ENCODE peak calls at places on chromosomes 16 and 17, in six cellular contexts. E is left ventricle myocardium inferior, M is transverse colon, G is stomach, Q is right atrium auricular region, W is A549. U is an unnamed sample.

GRCh38 chr16:29318037-29318436 is 88.5 kb downstream of the NPIPB11 start:
- DNase-seq in E (no peak), M (no peak), G (no peak), Q (no peak), W (peak; percentile 16), U (no peak)

GRCh38 chr16:17409894-17410293 is 60.9 kb downstream of the XYLT1 start:
- DNase-seq in E (no peak), M (no peak), G (no peak), Q (no peak), W (no peak), U (no peak)

GRCh38 chr17:64687376-64687775 is 25.3 kb upstream of the SMURF2 start:
- DNase-seq in E (no peak), M (no peak), G (no peak), Q (no peak), W (no peak), U (no peak)

GRCh38 chr17:64262422-64263260 is at the start of gene TEX2:
- DNase-seq in E (peak; percentile 60), M (peak; percentile 66), G (peak; percentile 81), Q (no peak), W (peak; percentile 59), U (no peak)

GRCh38 chr17:19744922-19745757 is 3.0 kb downstream of the ALDH3A1 start:
- DNase-seq in E (peak; percentile 92), M (peak; percentile 96), G (peak; percentile 96), Q (peak; percentile 93), W (peak; percentile 75), U (no peak)

GRCh38 chr16:72313903-72314302 is 141.9 kb upstream of the PMFBP1 start:
- DNase-seq in E (no peak), M (no peak), G (no peak), Q (no peak), W (no peak), U (no peak)

GRCh38 chr17:82097187-82097918 is 683 bp downstream of the FASN start:
- DNase-seq in E (no peak), M (peak; percentile 48), G (peak; percentile 58), Q (no peak), W (peak; percentile 63), U (no peak)

GRCh38 chr16:31707743-31708335 is 165.8 kb upstream of the ZNF267 start:
- DNase-seq in E (no peak), M (no peak), G (no peak), Q (no peak), W (no peak), U (no peak)

GRCh38 chr17:70622382-70623260 is 453.3 kb downstream of the KCNJ2 start:
- DNase-seq in E (peak; percentile 38), M (peak; percentile 67), G (peak; percentile 42), Q (no peak), W (peak; percentile 25), U (no peak)

GRCh38 chr16:22191966-22192260 is 14.2 kb upstream of the EEF2K start:
- DNase-seq in E (no peak), M (peak; percentile 43), G (no peak), Q (no peak), W (peak; percentile 35), U (no peak)

GRCh38 chr16:86455116-86455515 is 55.2 kb upstream of the FOXF1 start:
- DNase-seq in E (no peak), M (no peak), G (no peak), Q (no peak), W (no peak), U (no peak)

GRCh38 chr16:9934723-9935508 is 247.3 kb downstream of the GRIN2A start:
- DNase-seq in E (peak; percentile 41), M (no peak), G (no peak), Q (no peak), W (no peak), U (no peak)

GRCh38 chr16:69563605-69564580 is 1.9 kb upstream of the NFAT5 start:
- DNase-seq in E (no peak), M (no peak), G (no peak), Q (no peak), W (no peak), U (no peak)

GRCh38 chr16:31477220-31478216 is 5.4 kb upstream of the SLC5A2 start:
- DNase-seq in E (no peak), M (peak; percentile 92), G (peak; percentile 86), Q (no peak), W (no peak), U (no peak)

GRCh38 chr16:23114131-23114904 is 34.9 kb downstream of the USP31 start:
- DNase-seq in E (no peak), M (no peak), G (no peak), Q (no peak), W (no peak), U (no peak)

DNA sequence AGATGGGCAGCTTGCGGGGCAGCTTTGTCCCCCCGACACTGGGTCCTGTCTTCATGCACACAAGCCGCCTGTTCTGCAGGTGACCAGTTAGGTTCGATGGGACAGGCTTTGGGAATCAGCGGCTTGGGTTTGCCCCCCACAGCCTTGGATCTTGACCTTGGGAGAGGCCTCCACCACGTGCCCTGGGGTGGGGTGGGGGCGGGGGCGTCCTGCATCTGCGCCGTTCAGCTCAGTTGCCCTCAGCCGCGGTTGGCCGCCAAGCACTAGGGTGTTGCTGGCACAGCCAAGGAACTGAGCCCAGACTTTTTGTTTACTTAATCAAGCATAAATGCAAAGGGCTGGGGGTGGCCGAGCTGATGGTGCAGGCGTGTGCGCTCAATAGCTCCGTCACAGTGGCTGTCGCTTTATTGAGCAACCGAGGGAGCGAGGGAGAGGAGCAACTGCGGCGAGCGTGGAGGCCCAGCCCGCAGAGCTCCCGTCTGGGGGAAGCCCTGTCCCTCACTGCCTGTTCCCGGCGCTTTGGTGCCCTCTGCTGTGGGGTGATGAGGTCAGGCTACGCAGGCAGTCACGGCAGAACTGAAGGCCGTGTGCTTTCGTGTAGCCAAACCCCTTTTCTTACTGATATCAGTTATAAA is 33.9 kb downstream of the JPH3 start:
- DNase-seq in E (peak; percentile 84), M (peak; percentile 84), G (peak; percentile 80), Q (peak; percentile 82), W (peak; percentile 98), U (peak; percentile 11)
- H3K4me3 ChIP-seq in E (peak overlapping the region; percentile 54), M (no peak overlapping the region), G (peak overlapping the region; percentile 26), Q (peak overlapping the region; percentile 10), W (peak overlapping the region; percentile 53), U (peak overlapping the region; percentile 31)

DNA sequence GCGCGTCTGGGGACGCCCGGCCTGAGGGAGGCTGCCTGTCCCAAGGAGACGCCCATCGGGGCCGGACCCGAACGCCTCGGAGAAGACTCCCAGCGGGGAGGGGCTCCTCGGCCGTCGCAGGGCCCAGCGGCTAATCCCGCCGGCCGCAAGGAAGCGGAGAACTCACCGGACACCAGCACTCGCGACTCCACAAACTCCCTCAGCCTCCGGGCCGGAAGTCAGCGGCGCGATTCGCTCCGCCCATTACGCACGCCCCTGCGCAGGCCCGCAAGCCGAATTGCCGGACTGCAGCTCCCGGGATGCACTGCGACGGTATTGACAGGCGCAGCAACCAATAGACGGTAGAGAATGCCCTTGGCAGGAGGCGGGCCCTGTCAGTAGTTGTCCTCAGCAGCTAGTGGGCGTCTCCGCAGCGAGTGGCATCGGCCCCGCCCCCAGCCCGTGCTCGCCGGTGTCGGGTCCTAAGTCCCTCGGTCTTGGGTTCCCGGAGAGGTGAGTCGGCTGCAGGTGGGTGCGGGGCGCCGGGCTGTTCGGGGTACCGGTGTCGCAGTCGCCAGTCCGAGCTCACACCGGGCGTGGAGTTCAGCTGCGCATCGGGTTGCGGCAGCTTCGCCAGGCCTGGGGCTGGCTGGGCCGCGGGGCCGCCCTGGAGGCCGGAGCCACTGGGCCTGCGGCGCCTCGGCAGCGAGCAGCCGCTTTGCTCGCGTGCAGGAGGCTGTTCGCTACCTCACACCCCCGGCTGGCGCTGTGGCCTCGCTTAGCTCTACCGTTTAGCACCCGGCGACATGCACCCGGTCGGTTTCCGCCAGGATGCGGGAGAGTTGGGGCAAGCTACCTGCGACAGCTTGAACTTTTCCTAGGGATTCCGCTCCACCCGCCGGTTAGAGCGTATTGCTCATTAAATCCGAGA is at the start of the genes ZNF174 and ZSCAN32:
- DNase-seq in E (peak; percentile 98), M (peak; percentile 99), G (peak; percentile 99), Q (peak; percentile 98), W (peak; percentile 99), U (peak; percentile 98)
- TF ChIP-seq CTCF in E (no peak), M (no peak), G (no peak), Q (peak; percentile 26), W (no peak), U (no peak)

DNA sequence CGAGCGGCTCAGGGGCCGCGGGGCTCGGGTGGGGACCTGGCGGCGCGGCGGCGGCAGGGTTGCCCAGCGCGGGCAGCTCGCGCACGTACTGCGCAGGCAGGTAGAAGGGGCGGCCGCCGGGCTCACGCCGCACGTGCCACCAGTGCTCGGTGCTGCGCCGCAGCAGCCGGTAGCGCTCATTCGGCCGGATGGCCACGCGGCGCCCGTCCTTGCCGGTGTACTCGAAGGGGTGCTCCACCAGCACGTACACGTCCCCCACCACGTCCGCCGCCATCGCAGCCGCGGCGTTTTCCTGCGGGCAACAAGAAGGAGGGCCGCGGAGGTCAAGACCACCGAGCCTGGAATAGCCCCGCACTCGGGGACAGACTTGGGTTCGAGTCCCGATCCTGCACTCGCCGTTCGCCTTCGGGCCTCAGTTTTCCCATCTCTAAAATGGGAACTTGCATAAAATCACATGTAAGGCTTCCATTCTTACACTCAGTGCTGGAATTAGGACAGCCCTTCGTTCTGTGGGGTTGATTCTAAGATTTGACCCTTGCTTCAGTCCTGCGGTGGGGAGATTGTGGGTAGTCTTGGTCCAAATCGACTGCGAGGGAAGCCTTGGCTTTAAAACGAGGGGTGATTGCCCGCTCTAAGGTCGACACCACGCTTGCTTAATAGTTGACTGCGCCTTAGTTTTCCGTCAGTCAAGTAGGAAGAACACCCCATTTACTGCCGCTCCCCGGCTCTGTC is 2.5 kb downstream of the ARHGAP27 start:
- DNase-seq in E (no peak), M (no peak), G (no peak), Q (no peak), W (no peak), U (no peak)
- H3K4me3 ChIP-seq in E (peak overlapping the region; percentile 74), M (no peak overlapping the region), G (peak overlapping the region; percentile 51), Q (peak overlapping the region; percentile 61), W (no peak overlapping the region), U (no peak overlapping the region)

GRCh38 chr16:35733971-35734702 is 2274.7 kb downstream of the TP53TG3F start:
- DNase-seq in E (no peak), M (no peak), G (no peak), Q (peak; percentile 56), W (no peak), U (no peak)

GRCh38 chr16:35737076-35737475 is 2277.7 kb downstream of the TP53TG3F start:
- DNase-seq in E (no peak), M (no peak), G (no peak), Q (no peak), W (no peak), U (no peak)

GRCh38 chr16:35733278-35733965 is 2274.0 kb downstream of the TP53TG3F start:
- DNase-seq in E (no peak), M (no peak), G (no peak), Q (peak; percentile 44), W (no peak), U (no peak)

GRCh38 chr16:35735403-35736251 is 2276.2 kb downstream of the TP53TG3F start:
- DNase-seq in E (no peak), M (no peak), G (no peak), Q (no peak), W (no peak), U (no peak)

DNA sequence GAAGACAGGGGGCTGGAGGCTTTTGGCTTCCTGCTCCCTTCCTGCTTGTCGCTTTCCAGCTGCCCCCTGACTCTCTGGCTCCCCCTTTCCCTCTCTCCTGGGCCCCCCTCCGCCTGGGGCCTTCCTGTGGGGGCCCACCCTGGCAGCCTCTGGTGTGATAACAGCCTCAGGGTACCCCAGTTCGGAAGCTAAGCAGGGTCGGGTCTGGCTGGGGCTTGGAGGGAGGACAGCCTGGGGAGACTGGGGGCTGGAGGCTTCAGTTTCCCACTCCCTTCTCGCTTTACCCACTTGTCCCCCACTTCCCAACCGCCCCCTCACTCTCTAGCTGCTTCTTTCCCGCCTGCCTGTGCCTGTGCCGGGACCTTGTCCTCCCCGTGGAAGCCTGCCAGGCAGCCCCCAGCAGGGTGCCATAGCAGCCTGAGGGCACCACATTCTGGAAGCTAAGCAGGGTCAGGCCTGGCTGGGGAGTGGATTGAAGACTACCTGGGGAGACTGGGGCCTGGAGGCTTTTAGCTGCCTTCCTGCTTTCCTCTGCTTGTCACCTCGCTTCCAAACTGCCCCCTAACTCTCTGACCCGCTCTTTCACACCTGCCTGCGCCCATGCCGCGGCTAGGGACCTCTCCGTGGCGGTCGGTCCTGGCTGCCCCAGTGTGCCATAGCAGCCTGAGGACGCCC is 2275.5 kb downstream of the TP53TG3F start:
- DNase-seq in E (no peak), M (no peak), G (no peak), Q (peak; percentile 36), W (no peak), U (no peak)
- TF ChIP-seq CTCF in E (no peak), M (no peak), G (no peak), Q (no peak), W (no peak), U (no peak)

U was measured in retinal pigment epithelial cell.